ENCODE peak calls at places on chromosomes 2 and 18, in eight cellular contexts. One of them, this sample, is unnamed. For H3K36me3, the result is how much of the 10 kb centered on the place peaks cover.

GRCh38 chr2:143835481-143835880 is 684.4 kb downstream of the ZEB2 start:
- DNase-seq in mesenchymal stem cell: no peak
- DNase-seq in uterus: no peak
- DNase-seq in adrenal gland: no peak
- DNase-seq in fibroblast of lung: no peak
- DNase-seq in GM12878: no peak
- DNase-seq in iPS DF 6.9: no peak
- DNase-seq in gastrocnemius medialis: no peak
- DNase-seq in this sample: no peak

GRCh38 chr2:246489-247145 is 17.2 kb downstream of the SH3YL1 start:
- DNase-seq in mesenchymal stem cell: peak
- DNase-seq in uterus: no peak
- DNase-seq in adrenal gland: no peak
- DNase-seq in fibroblast of lung: peak
- DNase-seq in GM12878: no peak
- DNase-seq in iPS DF 6.9: no peak
- DNase-seq in gastrocnemius medialis: no peak
- DNase-seq in this sample: no peak

GRCh38 chr2:128395640-128396499 is 77.2 kb upstream of the HS6ST1 start:
- DNase-seq in mesenchymal stem cell: peak
- DNase-seq in uterus: peak
- DNase-seq in adrenal gland: peak
- DNase-seq in fibroblast of lung: no peak
- DNase-seq in GM12878: no peak
- DNase-seq in iPS DF 6.9: no peak
- DNase-seq in gastrocnemius medialis: no peak
- DNase-seq in this sample: peak

GRCh38 chr2:10400568-10400977 is 47.6 kb downstream of the ODC1 start:
- DNase-seq in mesenchymal stem cell: no peak
- DNase-seq in uterus: no peak
- DNase-seq in adrenal gland: peak
- DNase-seq in fibroblast of lung: no peak
- DNase-seq in GM12878: peak
- DNase-seq in iPS DF 6.9: no peak
- DNase-seq in gastrocnemius medialis: peak
- DNase-seq in this sample: no peak

GRCh38 chr2:148614332-148615049 is 30.1 kb upstream of the EPC2 start:
- DNase-seq in mesenchymal stem cell: peak
- DNase-seq in uterus: no peak
- DNase-seq in adrenal gland: peak
- DNase-seq in fibroblast of lung: peak
- DNase-seq in GM12878: peak
- DNase-seq in iPS DF 6.9: no peak
- DNase-seq in gastrocnemius medialis: no peak
- DNase-seq in this sample: no peak

GRCh38 chr2:105540642-105541041 is 141.8 kb upstream of the FHL2 start:
- DNase-seq in mesenchymal stem cell: no peak
- DNase-seq in uterus: no peak
- DNase-seq in adrenal gland: peak
- DNase-seq in fibroblast of lung: no peak
- DNase-seq in GM12878: no peak
- DNase-seq in iPS DF 6.9: no peak
- DNase-seq in gastrocnemius medialis: no peak
- DNase-seq in this sample: no peak

GRCh38 chr2:97951155-97951670 is 44.5 kb downstream of the TMEM131 start:
- DNase-seq in mesenchymal stem cell: peak
- DNase-seq in uterus: no peak
- DNase-seq in adrenal gland: no peak
- DNase-seq in fibroblast of lung: no peak
- DNase-seq in GM12878: no peak
- DNase-seq in iPS DF 6.9: no peak
- DNase-seq in gastrocnemius medialis: no peak
- DNase-seq in this sample: no peak

GRCh38 chr2:105969552-105969951 is 224.5 kb downstream of the UXS1 start:
- DNase-seq in mesenchymal stem cell: no peak
- DNase-seq in uterus: no peak
- DNase-seq in adrenal gland: no peak
- DNase-seq in fibroblast of lung: no peak
- DNase-seq in GM12878: no peak
- DNase-seq in iPS DF 6.9: peak
- DNase-seq in gastrocnemius medialis: no peak
- DNase-seq in this sample: no peak

GRCh38 chr2:18311413-18311812 is 249.0 kb downstream of the RDH14 start:
- DNase-seq in mesenchymal stem cell: peak
- DNase-seq in uterus: no peak
- DNase-seq in adrenal gland: no peak
- DNase-seq in fibroblast of lung: peak
- DNase-seq in GM12878: no peak
- DNase-seq in iPS DF 6.9: no peak
- DNase-seq in gastrocnemius medialis: no peak
- DNase-seq in this sample: no peak

GRCh38 chr2:69464575-69464974 is 27.3 kb upstream of the NFU1 start:
- DNase-seq in mesenchymal stem cell: peak
- DNase-seq in uterus: peak
- DNase-seq in adrenal gland: peak
- DNase-seq in fibroblast of lung: peak
- DNase-seq in GM12878: no peak
- DNase-seq in iPS DF 6.9: no peak
- DNase-seq in gastrocnemius medialis: no peak
- DNase-seq in this sample: no peak

GRCh38 chr2:69709290-69709689 is 32.6 kb upstream of the ANXA4 start:
- DNase-seq in mesenchymal stem cell: no peak
- DNase-seq in uterus: no peak
- DNase-seq in adrenal gland: no peak
- DNase-seq in fibroblast of lung: no peak
- DNase-seq in GM12878: no peak
- DNase-seq in iPS DF 6.9: no peak
- DNase-seq in gastrocnemius medialis: no peak
- DNase-seq in this sample: no peak

GRCh38 chr2:207014424-207014823 is 75.1 kb downstream of the CPO start:
- DNase-seq in mesenchymal stem cell: no peak
- DNase-seq in uterus: no peak
- DNase-seq in adrenal gland: no peak
- DNase-seq in fibroblast of lung: no peak
- DNase-seq in GM12878: no peak
- DNase-seq in iPS DF 6.9: no peak
- DNase-seq in gastrocnemius medialis: no peak
- DNase-seq in this sample: no peak

GRCh38 chr2:64582774-64583340 is 58.7 kb downstream of the AFTPH start:
- DNase-seq in mesenchymal stem cell: no peak
- DNase-seq in uterus: no peak
- DNase-seq in adrenal gland: no peak
- DNase-seq in fibroblast of lung: no peak
- DNase-seq in GM12878: peak
- DNase-seq in iPS DF 6.9: no peak
- DNase-seq in gastrocnemius medialis: no peak
- DNase-seq in this sample: no peak

GRCh38 chr2:125125902-125126301 is 1100.8 kb downstream of the CNTNAP5 start:
- DNase-seq in mesenchymal stem cell: no peak
- DNase-seq in uterus: no peak
- DNase-seq in adrenal gland: no peak
- DNase-seq in fibroblast of lung: no peak
- DNase-seq in GM12878: no peak
- DNase-seq in iPS DF 6.9: no peak
- DNase-seq in gastrocnemius medialis: no peak
- DNase-seq in this sample: no peak

GRCh38 chr2:60992985-60993392 is 24.5 kb upstream of the PEX13 start:
- DNase-seq in mesenchymal stem cell: no peak
- DNase-seq in uterus: no peak
- DNase-seq in adrenal gland: no peak
- DNase-seq in fibroblast of lung: no peak
- DNase-seq in GM12878: peak
- DNase-seq in iPS DF 6.9: no peak
- DNase-seq in gastrocnemius medialis: no peak
- DNase-seq in this sample: no peak

GRCh38 chr2:205930209-205930608 is 155.8 kb downstream of the INO80D start:
- DNase-seq in mesenchymal stem cell: peak
- DNase-seq in uterus: no peak
- DNase-seq in adrenal gland: no peak
- DNase-seq in fibroblast of lung: peak
- DNase-seq in GM12878: no peak
- DNase-seq in iPS DF 6.9: no peak
- DNase-seq in gastrocnemius medialis: no peak
- DNase-seq in this sample: no peak

GRCh38 chr2:96527990-96528679 is 8.4 kb upstream of the ARID5A start:
- DNase-seq in mesenchymal stem cell: peak
- DNase-seq in uterus: peak
- DNase-seq in adrenal gland: peak
- DNase-seq in fibroblast of lung: peak
- DNase-seq in GM12878: peak
- DNase-seq in iPS DF 6.9: no peak
- DNase-seq in gastrocnemius medialis: no peak
- DNase-seq in this sample: peak

GRCh38 chr2:224072541-224073188 is 33.6 kb upstream of the SERPINE2 start:
- DNase-seq in mesenchymal stem cell: peak
- DNase-seq in uterus: peak
- DNase-seq in adrenal gland: peak
- DNase-seq in fibroblast of lung: no peak
- DNase-seq in GM12878: no peak
- DNase-seq in iPS DF 6.9: no peak
- DNase-seq in gastrocnemius medialis: no peak
- DNase-seq in this sample: no peak

DNA sequence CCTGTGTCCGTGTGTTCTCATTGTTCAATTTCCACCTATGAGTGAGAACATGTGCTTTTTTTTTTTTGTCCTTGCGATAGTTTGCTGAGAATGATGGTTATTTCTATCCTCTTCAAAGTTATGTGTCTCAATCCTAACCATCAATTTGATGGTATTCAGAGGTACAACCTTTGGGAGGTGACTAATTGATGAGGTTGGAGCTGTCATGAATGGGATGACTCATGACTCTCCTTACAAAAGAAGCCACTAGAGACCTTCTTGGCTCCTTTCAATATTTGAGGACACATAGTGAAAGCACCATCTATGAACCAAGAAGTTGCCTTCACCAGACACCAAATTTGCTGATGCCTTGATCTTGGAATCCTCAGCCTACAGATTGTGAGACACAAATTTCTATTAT is 677.1 kb upstream of the DDX18 start:
- DNase-seq in mesenchymal stem cell: no peak
- DNase-seq in uterus: no peak
- DNase-seq in adrenal gland: no peak
- DNase-seq in fibroblast of lung: no peak
- DNase-seq in GM12878: no peak
- DNase-seq in iPS DF 6.9: no peak
- DNase-seq in gastrocnemius medialis: no peak
- DNase-seq in this sample: no peak
- H3K36me3 ChIP-seq in mesenchymal stem cell: under half
- H3K36me3 ChIP-seq in uterus: under half
- H3K36me3 ChIP-seq in adrenal gland: under half
- H3K36me3 ChIP-seq in fibroblast of lung: under half
- H3K36me3 ChIP-seq in GM12878: under half
- H3K36me3 ChIP-seq in iPS DF 6.9: under half
- H3K36me3 ChIP-seq in gastrocnemius medialis: under half
- H3K36me3 ChIP-seq in this sample: under half

GRCh38 chr18:75204978-75205759 is 3.8 kb downstream of the PTGR3 start:
- DNase-seq in mesenchymal stem cell: peak
- DNase-seq in uterus: no peak
- DNase-seq in adrenal gland: no peak
- DNase-seq in fibroblast of lung: no peak
- DNase-seq in GM12878: no peak
- DNase-seq in iPS DF 6.9: no peak
- DNase-seq in gastrocnemius medialis: no peak
- DNase-seq in this sample: no peak
- H3K4me3 ChIP-seq in mesenchymal stem cell: no peak
- H3K4me3 ChIP-seq in uterus: no peak
- H3K4me3 ChIP-seq in adrenal gland: no peak
- H3K4me3 ChIP-seq in fibroblast of lung: peak
- H3K4me3 ChIP-seq in GM12878: peak
- H3K4me3 ChIP-seq in iPS DF 6.9: peak
- H3K4me3 ChIP-seq in gastrocnemius medialis: peak
- H3K4me3 ChIP-seq in this sample: no peak

DNA sequence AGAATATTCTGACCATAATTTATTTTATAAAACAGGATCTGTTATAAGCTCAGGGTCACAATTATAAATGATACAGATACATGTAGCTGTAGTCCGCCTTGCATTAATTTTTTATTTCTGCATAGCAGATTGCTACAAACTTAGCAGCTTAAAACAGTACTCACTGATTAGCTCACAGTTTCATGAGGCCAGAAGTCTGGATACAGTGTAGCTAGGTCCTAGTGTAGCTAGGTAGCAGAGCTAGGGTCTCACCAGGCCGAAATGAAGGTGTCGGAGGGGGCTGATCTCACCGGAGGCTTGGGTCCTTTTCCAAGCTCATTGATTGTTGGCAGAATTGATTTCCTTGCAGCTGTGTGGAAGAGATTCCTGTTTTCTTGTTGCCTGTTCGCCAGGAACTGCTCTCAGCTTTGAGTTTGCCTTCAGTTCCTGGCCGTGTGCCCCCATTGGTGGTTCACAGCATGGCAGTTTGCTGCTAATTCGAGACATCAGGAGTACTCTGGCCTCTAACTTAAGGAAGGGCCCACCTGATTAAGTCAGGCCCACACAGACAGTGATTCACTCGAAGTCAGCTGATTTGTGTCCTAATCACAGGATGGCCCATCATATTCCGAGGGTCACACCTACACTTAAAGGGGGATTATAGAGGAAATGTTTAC is 18.4 kb downstream of the NAPG start:
- DNase-seq in mesenchymal stem cell: no peak
- DNase-seq in uterus: no peak
- DNase-seq in adrenal gland: no peak
- DNase-seq in fibroblast of lung: no peak
- DNase-seq in GM12878: no peak
- DNase-seq in iPS DF 6.9: no peak
- DNase-seq in gastrocnemius medialis: no peak
- DNase-seq in this sample: no peak
- H3K36me3 ChIP-seq in mesenchymal stem cell: under half
- H3K36me3 ChIP-seq in uterus: under half
- H3K36me3 ChIP-seq in adrenal gland: half or more
- H3K36me3 ChIP-seq in fibroblast of lung: under half
- H3K36me3 ChIP-seq in GM12878: under half
- H3K36me3 ChIP-seq in iPS DF 6.9: under half
- H3K36me3 ChIP-seq in gastrocnemius medialis: half or more
- H3K36me3 ChIP-seq in this sample: under half

DNA sequence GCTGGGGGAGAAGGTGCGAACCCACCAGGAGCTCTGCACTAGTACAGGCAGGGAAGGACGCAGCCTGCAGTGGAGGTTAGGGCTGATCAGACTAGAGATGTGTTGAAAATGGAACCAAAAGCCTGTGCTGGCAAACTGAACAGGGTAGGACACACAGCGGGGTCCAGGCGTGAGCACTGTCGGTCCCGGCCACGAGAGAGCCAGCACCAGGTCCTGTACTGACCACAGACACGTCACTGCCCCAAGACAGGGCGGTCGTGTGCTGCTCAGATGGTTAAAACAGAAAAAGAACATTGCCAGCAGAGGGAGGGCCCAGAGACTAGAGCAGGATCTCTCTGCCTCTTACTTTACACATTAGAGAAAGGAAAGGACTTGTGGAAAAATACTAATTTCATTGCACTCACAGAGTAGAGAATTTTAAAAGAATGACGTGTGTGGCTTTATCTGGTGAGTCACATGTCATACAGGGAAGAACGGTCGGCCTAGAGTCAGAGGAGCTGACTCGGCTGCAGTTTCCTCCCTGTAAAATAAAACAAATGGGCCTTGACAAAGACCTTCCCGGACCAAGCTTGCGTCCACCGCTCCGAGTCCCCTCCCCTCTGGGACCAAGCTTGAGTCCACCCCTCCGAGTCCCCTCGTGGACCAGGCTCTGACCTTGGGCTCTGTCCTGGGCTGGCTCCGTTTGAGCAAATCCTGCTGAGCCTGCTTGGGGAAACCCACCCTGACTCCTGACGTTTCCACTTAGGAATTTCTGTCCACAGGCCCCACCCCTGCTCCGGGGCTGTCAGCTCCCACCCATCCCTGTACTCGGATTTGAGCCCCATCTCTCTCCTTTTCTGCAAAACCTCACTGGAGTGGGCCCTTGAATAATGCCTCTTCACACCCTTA is 16.7 kb upstream of the ADI1 start:
- DNase-seq in mesenchymal stem cell: peak
- DNase-seq in uterus: peak
- DNase-seq in adrenal gland: peak
- DNase-seq in fibroblast of lung: peak
- DNase-seq in GM12878: no peak
- DNase-seq in iPS DF 6.9: no peak
- DNase-seq in gastrocnemius medialis: peak
- DNase-seq in this sample: peak
- H3K4me3 ChIP-seq in mesenchymal stem cell: peak
- H3K4me3 ChIP-seq in uterus: peak
- H3K4me3 ChIP-seq in adrenal gland: no peak
- H3K4me3 ChIP-seq in fibroblast of lung: peak
- H3K4me3 ChIP-seq in GM12878: no peak
- H3K4me3 ChIP-seq in iPS DF 6.9: no peak
- H3K4me3 ChIP-seq in gastrocnemius medialis: peak
- H3K4me3 ChIP-seq in this sample: peak